ENCODE peak calls at places on chromosomes 7 and 10, in ten cellular contexts. U, C, S, G, J, W, L, R, T and I are unnamed samples. For H3K27me3, the result is how much of the 10 kb centered on the place peaks cover.

GRCh38 chr10:33245343-33245742 is 89.1 kb downstream of the NRP1 start:
- DNase-seq in U (no peak), C (no peak), S (no peak), G (no peak), J (no peak), W (no peak), L (no peak), R (no peak), T (no peak), I (no peak)

GRCh38 chr10:121559321-121559720 is 38.9 kb downstream of the FGFR2 start:
- DNase-seq in U (no peak), C (no peak), S (no peak), G (no peak), J (no peak), W (no peak), L (no peak), R (no peak), T (no peak), I (no peak)

GRCh38 chr7:73342645-73343044 is 14.7 kb downstream of the FKBP6 start:
- DNase-seq in U (no peak), C (no peak), S (no peak), G (peak), J (no peak), W (peak), L (peak), R (no peak), T (peak), I (no peak)

GRCh38 chr7:8147004-8147403 is 115.0 kb downstream of the ICA1 start:
- DNase-seq in U (peak), C (no peak), S (no peak), G (no peak), J (peak), W (no peak), L (no peak), R (no peak), T (no peak), I (no peak)

GRCh38 chr10:77505431-77506334 is 131.9 kb downstream of the KCNMA1 start:
- DNase-seq in U (no peak), C (no peak), S (no peak), G (no peak), J (no peak), W (peak), L (no peak), R (no peak), T (peak), I (peak)

GRCh38 chr7:138563808-138564207 is 103.7 kb downstream of the TRIM24 start:
- DNase-seq in U (no peak), C (no peak), S (no peak), G (no peak), J (no peak), W (peak), L (no peak), R (no peak), T (no peak), I (no peak)

GRCh38 chr10:133224861-133225366 is 5.1 kb upstream of the UTF1 start:
- DNase-seq in U (no peak), C (no peak), S (no peak), G (no peak), J (no peak), W (no peak), L (no peak), R (no peak), T (no peak), I (peak)

GRCh38 chr7:120735791-120736190 is 122.2 kb downstream of the TSPAN12 start:
- DNase-seq in U (no peak), C (no peak), S (no peak), G (no peak), J (no peak), W (no peak), L (no peak), R (no peak), T (no peak), I (no peak)

GRCh38 chr7:25696565-25696964 is 455.4 kb upstream of the NFE2L3 start:
- DNase-seq in U (no peak), C (no peak), S (no peak), G (no peak), J (no peak), W (no peak), L (no peak), R (no peak), T (no peak), I (no peak)

GRCh38 chr7:129085148-129085547 is 30.2 kb upstream of the TNPO3 start:
- DNase-seq in U (no peak), C (no peak), S (no peak), G (no peak), J (no peak), W (no peak), L (no peak), R (no peak), T (no peak), I (no peak)

DNA sequence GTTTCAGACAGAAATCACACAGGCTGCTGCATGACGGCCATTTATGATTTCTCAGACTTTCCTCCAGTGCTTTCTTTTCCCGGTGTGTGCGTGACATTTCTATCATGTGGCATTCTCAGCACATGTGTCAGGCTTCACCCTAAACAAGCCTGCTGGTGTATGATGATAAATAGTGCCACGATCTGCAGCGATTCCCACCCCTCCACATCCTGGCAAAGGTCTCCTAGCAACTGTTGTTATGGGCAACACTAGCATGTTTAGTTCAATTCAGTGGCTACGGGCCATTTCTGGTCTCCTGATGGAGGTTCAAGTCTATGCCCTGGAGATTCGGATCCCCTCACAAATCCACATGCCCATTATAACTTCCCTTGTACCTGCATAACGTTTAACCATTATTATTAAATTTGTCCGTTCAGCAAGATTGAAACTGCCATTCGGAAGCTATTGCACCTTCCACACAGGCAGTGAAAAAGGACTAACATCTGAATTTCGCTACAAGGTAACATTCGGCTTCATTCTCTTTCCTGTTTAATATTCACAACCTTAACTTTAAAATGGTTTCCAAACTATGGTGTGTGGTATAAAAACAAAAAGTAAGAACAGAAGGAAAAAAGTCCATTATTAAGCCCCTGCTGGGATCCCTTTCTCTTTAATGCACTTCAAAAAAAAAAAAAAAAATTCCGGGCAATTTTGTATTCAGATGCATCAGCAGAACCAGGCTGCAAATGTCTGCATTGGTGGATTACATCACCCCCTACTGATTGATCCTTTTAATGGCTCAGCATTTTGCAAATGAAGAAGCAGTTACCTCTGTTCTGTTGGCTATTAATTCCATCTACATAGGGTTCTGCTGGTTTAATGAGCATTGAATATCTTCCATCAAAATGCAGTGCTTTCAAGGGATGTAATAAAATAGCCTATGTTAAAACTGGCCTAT is 90.2 kb downstream of the FRMD4A start:
- DNase-seq in U (no peak), C (no peak), S (no peak), G (no peak), J (no peak), W (peak), L (no peak), R (no peak), T (no peak), I (no peak)
- TF ChIP-seq CTCF in U (no peak), C (no peak), S (no peak), G (no peak), J (no peak), W (no peak), L (no peak), R (no peak), T (no peak), I (no peak)

DNA sequence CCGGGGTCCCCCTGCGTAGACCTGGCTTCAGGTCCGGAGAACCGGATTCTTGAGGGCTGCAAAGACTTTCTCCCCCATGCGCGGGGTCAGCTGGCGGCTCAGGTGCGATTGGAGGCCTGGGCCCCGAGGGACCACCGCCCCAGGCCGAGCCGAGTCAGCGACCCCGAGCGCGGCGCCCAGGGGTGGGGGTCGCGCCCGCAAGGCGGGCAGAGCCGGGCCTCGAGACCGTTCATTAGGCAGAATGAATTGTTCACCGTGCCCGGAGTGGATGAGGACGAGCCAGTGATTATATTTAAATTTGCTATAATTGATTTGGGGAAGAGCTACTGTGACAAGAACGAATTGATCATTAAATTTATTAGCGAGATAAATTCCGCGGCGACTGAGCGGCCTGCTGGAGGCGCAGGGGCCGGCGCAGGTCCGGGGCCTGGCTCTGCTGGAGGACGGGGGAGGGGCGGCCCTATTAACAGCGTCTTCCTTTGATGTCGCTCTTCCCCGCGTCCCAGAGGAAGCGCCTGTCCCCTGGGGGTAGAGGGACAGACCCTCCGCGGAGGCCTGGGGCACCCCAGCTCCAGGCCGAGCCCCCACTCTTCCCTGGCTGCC is 7.5 kb downstream of the MNX1 start:
- DNase-seq in U (no peak), C (no peak), S (no peak), G (no peak), J (no peak), W (no peak), L (no peak), R (no peak), T (no peak), I (no peak)
- H3K27me3 ChIP-seq in U (half or more), C (under half), S (under half), G (under half), J (half or more), W (half or more), L (half or more), R (half or more), T (half or more), I (half or more)

GRCh38 chr7:40186586-40186985 is 51.8 kb downstream of the SUGCT start:
- DNase-seq in U (no peak), C (no peak), S (no peak), G (no peak), J (no peak), W (no peak), L (no peak), R (no peak), T (no peak), I (no peak)
- TF ChIP-seq CTCF in U (no peak), C (no peak), S (no peak), G (no peak), J (no peak), W (no peak), L (no peak), R (no peak), T (no peak), I (no peak)

GRCh38 chr10:117782276-117782675 is 239.7 kb downstream of the EMX2 start:
- DNase-seq in U (no peak), C (no peak), S (no peak), G (no peak), J (no peak), W (no peak), L (no peak), R (no peak), T (no peak), I (no peak)

GRCh38 chr10:117784776-117785175 is 242.2 kb downstream of the EMX2 start:
- DNase-seq in U (no peak), C (no peak), S (no peak), G (no peak), J (no peak), W (no peak), L (no peak), R (no peak), T (no peak), I (no peak)

GRCh38 chr10:117781216-117781836 is 238.8 kb downstream of the EMX2 start:
- DNase-seq in U (no peak), C (no peak), S (no peak), G (no peak), J (no peak), W (no peak), L (no peak), R (no peak), T (no peak), I (no peak)

GRCh38 chr10:117780411-117780810 is 237.9 kb downstream of the EMX2 start:
- DNase-seq in U (no peak), C (no peak), S (no peak), G (no peak), J (no peak), W (no peak), L (no peak), R (no peak), T (no peak), I (no peak)

DNA sequence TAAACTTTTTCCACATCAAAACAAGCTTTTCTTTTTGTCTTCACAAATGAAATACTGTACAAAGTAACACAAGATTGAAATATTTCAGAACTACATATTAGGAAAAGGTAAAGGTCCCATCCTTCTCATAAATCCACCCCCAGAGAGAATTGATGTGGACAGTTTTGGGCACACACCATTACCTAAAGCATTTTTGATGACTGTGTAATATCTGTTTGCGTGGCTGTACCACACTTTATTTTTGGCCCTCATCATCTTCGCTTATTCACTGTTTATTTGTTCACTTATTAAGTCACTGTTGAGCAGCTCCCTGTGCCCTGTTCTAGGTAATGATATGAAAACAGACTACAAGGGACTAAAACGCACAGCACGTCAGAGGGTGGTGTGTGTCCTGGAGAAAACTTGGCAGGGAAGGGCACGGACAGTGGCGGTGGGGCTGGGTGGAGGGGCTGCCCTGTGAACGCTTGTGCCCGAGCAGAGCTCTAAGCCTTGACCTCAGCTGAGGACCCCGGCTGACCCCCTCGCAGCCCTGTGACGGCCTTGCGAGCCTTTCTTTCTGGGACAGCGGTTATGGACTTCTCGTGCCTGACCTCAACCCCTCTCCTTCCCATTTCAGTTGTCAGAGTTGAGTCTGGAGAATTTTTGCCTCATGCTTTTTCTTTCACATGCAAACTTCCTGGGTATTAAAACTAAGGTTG is 241.3 kb downstream of the EMX2 start:
- DNase-seq in U (no peak), C (no peak), S (no peak), G (no peak), J (no peak), W (no peak), L (no peak), R (no peak), T (no peak), I (no peak)
- H3K27me3 ChIP-seq in U (under half), C (under half), S (under half), G (under half), J (under half), W (under half), L (under half), R (under half), T (under half), I (under half)

DNA sequence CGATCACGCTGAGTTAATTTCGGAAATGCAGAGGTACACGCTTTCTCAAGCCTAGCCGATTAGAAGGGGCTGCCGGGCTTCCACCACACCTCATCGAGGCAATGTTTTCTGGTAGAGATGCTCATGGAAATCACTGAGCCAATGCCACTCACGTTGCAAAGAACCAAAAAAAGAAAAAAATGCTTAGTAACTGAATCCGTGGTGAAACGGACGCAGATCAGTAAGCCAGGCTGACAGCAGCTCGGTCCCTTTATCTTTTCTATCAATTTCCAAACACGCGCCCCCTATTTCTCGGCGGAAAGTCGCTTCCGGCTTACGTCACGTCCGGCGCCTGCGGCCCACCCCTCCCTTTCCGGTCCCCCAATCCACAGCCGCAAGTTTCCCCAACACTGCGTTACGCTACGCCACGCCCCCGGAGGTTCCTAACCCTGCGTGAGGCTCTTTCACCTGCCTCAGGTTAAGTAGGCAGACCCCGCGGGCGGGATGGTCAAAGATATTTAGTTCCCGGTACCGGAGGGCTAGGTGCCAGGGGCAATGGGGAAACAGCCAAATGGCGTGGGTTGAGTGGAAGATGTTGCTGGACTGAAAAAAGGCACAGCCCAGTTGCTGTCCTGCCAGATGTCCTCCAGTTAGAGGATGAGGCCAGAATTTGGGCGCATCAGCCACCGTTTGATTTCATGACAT is at the start of gene NSUN6:
- DNase-seq in U (peak), C (peak), S (peak), G (peak), J (peak), W (peak), L (peak), R (peak), T (peak), I (peak)
- TF ChIP-seq CTCF in U (no peak), C (no peak), S (no peak), G (no peak), J (peak), W (peak), L (no peak), R (no peak), T (no peak), I (no peak)

GRCh38 chr10:131812736-131813604 is 87.8 kb upstream of the PPP2R2D start:
- DNase-seq in U (no peak), C (no peak), S (no peak), G (no peak), J (no peak), W (no peak), L (peak), R (peak), T (no peak), I (no peak)
- H3K27me3 ChIP-seq in U (under half), C (half or more), S (under half), G (under half), J (under half), W (under half), L (under half), R (half or more), T (under half), I (under half)

GRCh38 chr7:142478479-142479220 is 220.8 kb upstream of the PRSS58 start:
- DNase-seq in U (no peak), C (peak), S (no peak), G (peak), J (no peak), W (peak), L (no peak), R (no peak), T (peak), I (no peak)
- TF ChIP-seq CTCF in U (peak), C (peak), S (no peak), G (peak), J (peak), W (peak), L (no peak), R (peak), T (peak), I (peak)

GRCh38 chr10:118264838-118265470 is 77.2 kb downstream of the FAM204A start:
- DNase-seq in U (no peak), C (no peak), S (no peak), G (no peak), J (no peak), W (no peak), L (no peak), R (no peak), T (no peak), I (peak)
- H3K27me3 ChIP-seq in U (half or more), C (under half), S (under half), G (under half), J (half or more), W (under half), L (under half), R (under half), T (under half), I (under half)

GRCh38 chr10:125694874-125695273 is 11.9 kb upstream of the TEX36 start:
- DNase-seq in U (no peak), C (peak), S (no peak), G (no peak), J (no peak), W (peak), L (no peak), R (no peak), T (peak), I (no peak)
- TF ChIP-seq CTCF in U (no peak), C (no peak), S (no peak), G (no peak), J (no peak), W (no peak), L (no peak), R (no peak), T (no peak), I (no peak)

DNA sequence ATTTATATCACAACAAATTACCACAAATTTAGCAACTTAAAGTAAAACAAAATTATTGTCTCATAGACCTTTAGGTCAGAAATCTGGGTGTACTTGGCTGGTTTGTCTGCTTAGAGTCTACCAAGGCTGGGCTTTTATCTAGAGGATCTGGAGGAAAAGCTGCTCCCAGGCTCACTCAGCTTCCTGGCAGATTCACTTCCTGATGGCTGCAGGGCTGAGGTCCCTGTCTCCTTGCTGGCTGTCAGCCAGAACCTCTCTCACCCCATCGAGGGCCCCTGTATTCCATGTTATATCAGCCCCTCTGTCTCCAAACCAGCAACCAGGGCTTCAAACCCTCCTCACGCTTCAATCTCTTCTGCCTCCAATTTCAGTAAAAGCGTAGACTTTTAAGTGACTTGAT is 734.9 kb downstream of the NRG3 start:
- DNase-seq in U (no peak), C (no peak), S (no peak), G (no peak), J (no peak), W (no peak), L (no peak), R (no peak), T (no peak), I (no peak)
- H3K27me3 ChIP-seq in U (under half), C (under half), S (under half), G (under half), J (under half), W (under half), L (under half), R (under half), T (under half), I (under half)